ENCODE peak calls at places on chromosome 19, in five cellular contexts. One of them, this sample, is unnamed.

GRCh38 chr19:38924383-38924782 is 6.2 kb downstream of the SARS2 start:
- DNase-seq in DND-41: no peak
- DNase-seq in M059J: no peak
- DNase-seq in stimulated activated CD4-positive, alpha-beta T cell treated with anti-CD3 and anti-CD28 coated beads, TNF-alpha, amount 100 ng/mL, for 24 hours: no peak
- DNase-seq in effector memory CD8-positive, alpha-beta T cell: peak; percentile 48
- DNase-seq in this sample: no peak

GRCh38 chr19:53463263-53463662 is 4.3 kb upstream of the ZNF813 start:
- DNase-seq in DND-41: no peak
- DNase-seq in effector memory CD8-positive, alpha-beta T cell: no peak
- DNase-seq in M059J: no peak
- DNase-seq in stimulated activated CD4-positive, alpha-beta T cell treated with anti-CD3 and anti-CD28 coated beads, TNF-alpha, amount 100 ng/mL, for 24 hours: no peak
- DNase-seq in this sample: no peak

GRCh38 chr19:55498246-55498645 is 10.0 kb downstream of the SSC5D start:
- DNase-seq in DND-41: no peak
- DNase-seq in effector memory CD8-positive, alpha-beta T cell: no peak
- DNase-seq in stimulated activated CD4-positive, alpha-beta T cell treated with anti-CD3 and anti-CD28 coated beads, TNF-alpha, amount 100 ng/mL, for 24 hours: no peak
- DNase-seq in M059J: no peak
- DNase-seq in this sample: no peak

GRCh38 chr19:46717034-46717715 is at the start of gene PRKD2:
- DNase-seq in M059J: peak; percentile 75
- DNase-seq in stimulated activated CD4-positive, alpha-beta T cell treated with anti-CD3 and anti-CD28 coated beads, TNF-alpha, amount 100 ng/mL, for 24 hours: peak; percentile 91
- DNase-seq in DND-41: peak; percentile 93
- DNase-seq in effector memory CD8-positive, alpha-beta T cell: peak; percentile 80
- DNase-seq in this sample: peak; percentile 39

GRCh38 chr19:10915511-10916091 is 12.8 kb downstream of the YIPF2 start:
- DNase-seq in effector memory CD8-positive, alpha-beta T cell: no peak
- DNase-seq in M059J: peak; percentile 79
- DNase-seq in stimulated activated CD4-positive, alpha-beta T cell treated with anti-CD3 and anti-CD28 coated beads, TNF-alpha, amount 100 ng/mL, for 24 hours: no peak
- DNase-seq in DND-41: no peak
- DNase-seq in this sample: no peak

GRCh38 chr19:47120461-47120860 is 6.9 kb upstream of the ZC3H4 start:
- DNase-seq in DND-41: no peak
- DNase-seq in M059J: no peak
- DNase-seq in effector memory CD8-positive, alpha-beta T cell: no peak
- DNase-seq in stimulated activated CD4-positive, alpha-beta T cell treated with anti-CD3 and anti-CD28 coated beads, TNF-alpha, amount 100 ng/mL, for 24 hours: no peak
- DNase-seq in this sample: no peak

GRCh38 chr19:18044825-18045304 is 36.9 kb downstream of the ARRDC2 start:
- DNase-seq in DND-41: peak; percentile 92
- DNase-seq in M059J: peak; percentile 90
- DNase-seq in effector memory CD8-positive, alpha-beta T cell: peak; percentile 80
- DNase-seq in stimulated activated CD4-positive, alpha-beta T cell treated with anti-CD3 and anti-CD28 coated beads, TNF-alpha, amount 100 ng/mL, for 24 hours: peak; percentile 89
- DNase-seq in this sample: no peak

GRCh38 chr19:38649305-38650179 is 2.1 kb downstream of the ACTN4 start:
- DNase-seq in stimulated activated CD4-positive, alpha-beta T cell treated with anti-CD3 and anti-CD28 coated beads, TNF-alpha, amount 100 ng/mL, for 24 hours: no peak
- DNase-seq in DND-41: no peak
- DNase-seq in effector memory CD8-positive, alpha-beta T cell: no peak
- DNase-seq in M059J: peak; percentile 83
- DNase-seq in this sample: no peak

GRCh38 chr19:48999481-49000325 is 6.0 kb downstream of the RUVBL2 start:
- DNase-seq in effector memory CD8-positive, alpha-beta T cell: peak; percentile 59
- DNase-seq in DND-41: peak; percentile 62
- DNase-seq in stimulated activated CD4-positive, alpha-beta T cell treated with anti-CD3 and anti-CD28 coated beads, TNF-alpha, amount 100 ng/mL, for 24 hours: peak; percentile 69
- DNase-seq in M059J: peak; percentile 50
- DNase-seq in this sample: no peak

GRCh38 chr19:50020481-50020880 is 4.7 kb downstream of the VRK3 start:
- DNase-seq in M059J: peak; percentile 60
- DNase-seq in stimulated activated CD4-positive, alpha-beta T cell treated with anti-CD3 and anti-CD28 coated beads, TNF-alpha, amount 100 ng/mL, for 24 hours: no peak
- DNase-seq in DND-41: no peak
- DNase-seq in effector memory CD8-positive, alpha-beta T cell: no peak
- DNase-seq in this sample: no peak

GRCh38 chr19:40549007-40549708 is 27.5 kb upstream of the SHKBP1 start:
- DNase-seq in stimulated activated CD4-positive, alpha-beta T cell treated with anti-CD3 and anti-CD28 coated beads, TNF-alpha, amount 100 ng/mL, for 24 hours: peak; percentile 77
- DNase-seq in DND-41: no peak
- DNase-seq in effector memory CD8-positive, alpha-beta T cell: peak; percentile 55
- DNase-seq in M059J: no peak
- DNase-seq in this sample: peak; percentile 43

GRCh38 chr19:8240274-8241229 is 31.4 kb downstream of the CERS4 start:
- DNase-seq in DND-41: no peak
- DNase-seq in stimulated activated CD4-positive, alpha-beta T cell treated with anti-CD3 and anti-CD28 coated beads, TNF-alpha, amount 100 ng/mL, for 24 hours: peak; percentile 33
- DNase-seq in effector memory CD8-positive, alpha-beta T cell: peak; percentile 55
- DNase-seq in M059J: peak; percentile 90
- DNase-seq in this sample: no peak

GRCh38 chr19:2034729-2035589 is 16.1 kb downstream of the MKNK2 start:
- DNase-seq in effector memory CD8-positive, alpha-beta T cell: peak; percentile 67
- DNase-seq in DND-41: peak; percentile 68
- DNase-seq in M059J: no peak
- DNase-seq in stimulated activated CD4-positive, alpha-beta T cell treated with anti-CD3 and anti-CD28 coated beads, TNF-alpha, amount 100 ng/mL, for 24 hours: peak; percentile 57
- DNase-seq in this sample: no peak

This sample was measured in NCI-H187.